ENCODE peak calls at places on chromosomes 6 and 20, in six cellular contexts. One of them, this sample, is unnamed.
A peak's percentile ranks its signal among the peaks of the same experiment; 100 is the strongest.

GRCh38 chr6:39821014-39821738 is 29.0 kb downstream of the DAAM2 start:
- DNase-seq in H1: no peak
- DNase-seq in sigmoid colon: no peak
- DNase-seq in upper lobe of left lung: peak; percentile 37
- DNase-seq in K562: no peak
- DNase-seq in transverse colon: no peak
- DNase-seq in this sample: no peak

GRCh38 chr6:148364056-148364844 is 21.6 kb downstream of the SASH1 start:
- DNase-seq in H1: no peak
- DNase-seq in sigmoid colon: no peak
- DNase-seq in upper lobe of left lung: no peak
- DNase-seq in K562: no peak
- DNase-seq in transverse colon: no peak
- DNase-seq in this sample: no peak

GRCh38 chr20:16069416-16070010 is 503.7 kb downstream of the KIF16B start:
- DNase-seq in H1: no peak
- DNase-seq in sigmoid colon: no peak
- DNase-seq in upper lobe of left lung: no peak
- DNase-seq in K562: no peak
- DNase-seq in transverse colon: no peak
- DNase-seq in this sample: no peak

GRCh38 chr6:26170181-26170580 is 83.0 kb downstream of the HFE start:
- DNase-seq in H1: no peak
- DNase-seq in sigmoid colon: no peak
- DNase-seq in upper lobe of left lung: no peak
- DNase-seq in K562: no peak
- DNase-seq in transverse colon: no peak
- DNase-seq in this sample: no peak

GRCh38 chr6:97866616-97867015 is 583.6 kb upstream of the MMS22L start:
- DNase-seq in H1: no peak
- DNase-seq in sigmoid colon: no peak
- DNase-seq in upper lobe of left lung: no peak
- DNase-seq in K562: no peak
- DNase-seq in transverse colon: no peak
- DNase-seq in this sample: no peak

GRCh38 chr20:60221593-60221992 is 263.4 kb downstream of the CDH26 start:
- DNase-seq in H1: no peak
- DNase-seq in sigmoid colon: no peak
- DNase-seq in upper lobe of left lung: no peak
- DNase-seq in K562: no peak
- DNase-seq in transverse colon: no peak
- DNase-seq in this sample: peak; percentile 78

GRCh38 chr6:68343901-68344300 is 291.2 kb upstream of the ADGRB3 start:
- DNase-seq in H1: peak; percentile 13
- DNase-seq in sigmoid colon: no peak
- DNase-seq in upper lobe of left lung: no peak
- DNase-seq in K562: peak; percentile 53
- DNase-seq in transverse colon: no peak
- DNase-seq in this sample: no peak

GRCh38 chr6:169589293-169589692 is 112.5 kb downstream of the WDR27 start:
- DNase-seq in H1: no peak
- DNase-seq in sigmoid colon: no peak
- DNase-seq in upper lobe of left lung: no peak
- DNase-seq in K562: no peak
- DNase-seq in transverse colon: peak; percentile 51
- DNase-seq in this sample: no peak

GRCh38 chr6:19472168-19472567 is 365.0 kb upstream of the ID4 start:
- DNase-seq in H1: no peak
- DNase-seq in sigmoid colon: no peak
- DNase-seq in upper lobe of left lung: no peak
- DNase-seq in K562: no peak
- DNase-seq in transverse colon: no peak
- DNase-seq in this sample: peak; percentile 24

GRCh38 chr6:136550330-136551071 is at the start of gene MAP7:
- DNase-seq in H1: peak; percentile 81
- DNase-seq in sigmoid colon: peak; percentile 70
- DNase-seq in upper lobe of left lung: peak; percentile 87
- DNase-seq in K562: peak; percentile 93
- DNase-seq in transverse colon: peak; percentile 91
- DNase-seq in this sample: no peak

GRCh38 chr6:28587011-28587745 is 61.5 kb downstream of the GPX5 start:
- DNase-seq in H1: peak; percentile 64
- DNase-seq in sigmoid colon: no peak
- DNase-seq in upper lobe of left lung: peak; percentile 85
- DNase-seq in K562: no peak
- DNase-seq in transverse colon: peak; percentile 80
- DNase-seq in this sample: no peak
- TF ChIP-seq EP300 in H1: no peak
- TF ChIP-seq EP300 in sigmoid colon: no peak
- TF ChIP-seq EP300 in upper lobe of left lung: no peak
- TF ChIP-seq EP300 in K562: no peak
- TF ChIP-seq EP300 in transverse colon: no peak
- TF ChIP-seq EP300 in this sample: no peak

DNA sequence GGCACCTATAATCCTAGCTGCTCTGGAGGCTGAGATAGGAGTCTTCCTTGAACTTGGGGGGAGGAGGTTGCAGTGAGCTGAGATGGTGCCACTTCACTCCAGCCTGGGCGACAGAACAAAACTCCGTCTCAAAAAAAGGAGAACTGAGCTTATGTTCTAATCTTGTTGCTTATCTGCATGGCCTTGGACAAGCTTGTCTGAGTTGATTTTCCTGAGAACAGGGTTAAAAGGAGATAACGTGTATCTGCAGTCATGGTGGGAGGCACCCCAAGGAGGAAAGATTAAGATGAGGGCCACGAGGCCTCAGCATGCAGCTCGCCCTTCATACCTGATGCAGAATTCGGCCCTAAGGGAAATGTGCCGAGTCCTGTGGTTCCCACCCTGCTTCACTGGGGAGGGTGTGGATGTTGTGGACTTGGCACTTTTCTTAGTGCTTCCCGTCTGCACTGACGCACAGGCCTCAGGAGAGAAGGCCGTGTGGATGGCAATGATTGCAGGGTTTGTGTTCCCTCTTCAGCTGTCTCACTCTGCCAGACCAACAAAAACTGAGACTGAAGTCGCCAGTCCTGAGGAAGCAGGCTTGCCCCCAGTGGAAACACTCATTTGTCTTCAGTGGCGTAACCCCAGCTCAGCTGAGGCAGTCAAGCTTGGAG is 56.3 kb downstream of the EZR start:
- DNase-seq in H1: no peak
- DNase-seq in sigmoid colon: peak; percentile 52
- DNase-seq in upper lobe of left lung: no peak
- DNase-seq in K562: peak; percentile 63
- DNase-seq in transverse colon: no peak
- DNase-seq in this sample: no peak
- TF ChIP-seq POLR2AphosphoS5 in H1: peak; percentile 61
- TF ChIP-seq POLR2AphosphoS5 in sigmoid colon: no peak
- TF ChIP-seq POLR2AphosphoS5 in upper lobe of left lung: peak; percentile 13
- TF ChIP-seq POLR2AphosphoS5 in K562: peak; percentile 89
- TF ChIP-seq POLR2AphosphoS5 in transverse colon: no peak
- TF ChIP-seq POLR2AphosphoS5 in this sample: peak; percentile 36

DNA sequence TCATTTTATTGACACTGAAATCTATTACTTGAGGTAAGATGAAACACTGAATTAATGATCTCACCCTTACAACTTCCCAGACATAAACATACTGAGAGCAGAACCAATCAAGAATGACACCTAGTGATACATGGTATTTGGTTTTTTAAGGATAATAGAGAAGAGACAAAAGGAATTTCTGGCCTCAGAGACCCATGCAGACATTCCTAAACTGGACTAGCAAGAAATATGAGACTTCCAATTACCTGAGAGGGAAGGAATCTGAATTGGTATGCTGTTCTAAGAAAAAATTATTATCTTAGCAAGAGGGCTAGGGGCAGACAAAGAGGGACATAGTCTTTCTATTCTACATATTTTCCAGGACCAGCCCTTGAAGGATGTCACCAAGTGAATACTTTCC is 141.1 kb downstream of the BMP5 start:
- DNase-seq in H1: no peak
- DNase-seq in sigmoid colon: no peak
- DNase-seq in upper lobe of left lung: no peak
- DNase-seq in K562: no peak
- DNase-seq in transverse colon: no peak
- DNase-seq in this sample: no peak
- TF ChIP-seq EP300 in H1: no peak
- TF ChIP-seq EP300 in sigmoid colon: no peak
- TF ChIP-seq EP300 in upper lobe of left lung: no peak
- TF ChIP-seq EP300 in K562: no peak
- TF ChIP-seq EP300 in transverse colon: no peak
- TF ChIP-seq EP300 in this sample: no peak

DNA sequence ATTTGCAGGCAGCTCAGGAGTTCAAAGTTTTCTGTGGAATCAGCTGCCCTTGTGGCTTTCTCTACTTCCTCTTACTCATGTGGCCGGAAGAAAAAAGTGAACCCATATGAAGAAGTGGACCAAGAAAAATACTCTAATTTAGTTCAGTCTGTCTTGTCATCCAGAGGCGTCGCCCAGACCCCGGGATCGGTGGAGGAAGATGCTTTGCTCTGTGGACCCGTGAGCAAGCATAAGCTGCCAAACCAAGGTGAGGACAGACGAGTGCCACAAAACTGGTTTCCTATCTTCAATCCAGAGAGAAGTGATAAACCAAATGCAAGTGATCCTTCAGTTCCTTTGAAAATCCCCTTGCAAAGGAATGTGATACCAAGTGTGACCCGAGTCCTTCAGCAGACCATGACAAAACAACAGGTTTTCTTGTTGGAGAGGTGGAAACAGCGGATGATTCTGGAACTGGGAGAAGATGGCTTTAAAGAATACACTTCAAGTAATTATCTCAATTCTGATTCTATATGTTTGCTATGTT is 1.1 kb downstream of the MGME1 start:
- DNase-seq in H1: no peak
- DNase-seq in sigmoid colon: no peak
- DNase-seq in upper lobe of left lung: peak; percentile 49
- DNase-seq in K562: no peak
- DNase-seq in transverse colon: peak; percentile 36
- DNase-seq in this sample: no peak
- TF ChIP-seq POLR2AphosphoS5 in H1: peak; percentile 50
- TF ChIP-seq POLR2AphosphoS5 in sigmoid colon: peak; percentile 42
- TF ChIP-seq POLR2AphosphoS5 in upper lobe of left lung: no peak
- TF ChIP-seq POLR2AphosphoS5 in K562: no peak
- TF ChIP-seq POLR2AphosphoS5 in transverse colon: no peak
- TF ChIP-seq POLR2AphosphoS5 in this sample: no peak

This sample was measured in esophagus muscularis mucosa.